ENCODE peak calls at places on chromosomes 5 and 9, in eight cellular contexts. One of them, this sample, is unnamed.
A peak's percentile ranks its signal among the peaks of the same experiment; 100 is the strongest.

GRCh38 chr9:130387905-130388304 is 56.9 kb upstream of the ASS1 start:
- ATAC-seq in heart left ventricle: no peak
- ATAC-seq in gastroesophageal sphincter: no peak
- ATAC-seq in K562: peak; percentile 60
- ATAC-seq in HepG2: no peak
- ATAC-seq in effector memory CD8-positive, alpha-beta T cell: no peak
- ATAC-seq in activated naive CD4-positive, alpha-beta T cell treated with anti-CD3 and anti-CD28 coated beads, Interleukin-2, amount 50 U/mL, for 72 hours: no peak
- ATAC-seq in stimulated activated memory B cell treated with anti-CD40 and anti-IgM and Interleukin-4, amounts not matched to agents 10 μg/mL and 1 μg/mL and 100 μg/mL, for 72 hours: no peak
- ATAC-seq in this sample: no peak

GRCh38 chr9:99241106-99241505 is 19.0 kb downstream of the SEC61B start:
- ATAC-seq in heart left ventricle: no peak
- ATAC-seq in gastroesophageal sphincter: no peak
- ATAC-seq in K562: no peak
- ATAC-seq in HepG2: no peak
- ATAC-seq in effector memory CD8-positive, alpha-beta T cell: no peak
- ATAC-seq in activated naive CD4-positive, alpha-beta T cell treated with anti-CD3 and anti-CD28 coated beads, Interleukin-2, amount 50 U/mL, for 72 hours: no peak
- ATAC-seq in stimulated activated memory B cell treated with anti-CD40 and anti-IgM and Interleukin-4, amounts not matched to agents 10 μg/mL and 1 μg/mL and 100 μg/mL, for 72 hours: no peak
- ATAC-seq in this sample: no peak

GRCh38 chr9:113796651-113797426 is 79.3 kb upstream of the ZNF618 start:
- ATAC-seq in heart left ventricle: no peak
- ATAC-seq in gastroesophageal sphincter: no peak
- ATAC-seq in K562: no peak
- ATAC-seq in HepG2: peak; percentile 33
- ATAC-seq in effector memory CD8-positive, alpha-beta T cell: no peak
- ATAC-seq in activated naive CD4-positive, alpha-beta T cell treated with anti-CD3 and anti-CD28 coated beads, Interleukin-2, amount 50 U/mL, for 72 hours: no peak
- ATAC-seq in stimulated activated memory B cell treated with anti-CD40 and anti-IgM and Interleukin-4, amounts not matched to agents 10 μg/mL and 1 μg/mL and 100 μg/mL, for 72 hours: no peak
- ATAC-seq in this sample: no peak

GRCh38 chr5:175829718-175830585 is 41.4 kb upstream of the CPLX2 start:
- ATAC-seq in heart left ventricle: no peak
- ATAC-seq in gastroesophageal sphincter: no peak
- ATAC-seq in K562: no peak
- ATAC-seq in HepG2: no peak
- ATAC-seq in effector memory CD8-positive, alpha-beta T cell: no peak
- ATAC-seq in activated naive CD4-positive, alpha-beta T cell treated with anti-CD3 and anti-CD28 coated beads, Interleukin-2, amount 50 U/mL, for 72 hours: no peak
- ATAC-seq in stimulated activated memory B cell treated with anti-CD40 and anti-IgM and Interleukin-4, amounts not matched to agents 10 μg/mL and 1 μg/mL and 100 μg/mL, for 72 hours: peak; percentile 3
- ATAC-seq in this sample: no peak

GRCh38 chr9:127633216-127633615 is 21.1 kb downstream of the STXBP1 start:
- ATAC-seq in heart left ventricle: no peak
- ATAC-seq in gastroesophageal sphincter: no peak
- ATAC-seq in K562: no peak
- ATAC-seq in HepG2: no peak
- ATAC-seq in effector memory CD8-positive, alpha-beta T cell: no peak
- ATAC-seq in activated naive CD4-positive, alpha-beta T cell treated with anti-CD3 and anti-CD28 coated beads, Interleukin-2, amount 50 U/mL, for 72 hours: no peak
- ATAC-seq in stimulated activated memory B cell treated with anti-CD40 and anti-IgM and Interleukin-4, amounts not matched to agents 10 μg/mL and 1 μg/mL and 100 μg/mL, for 72 hours: peak; percentile 34
- ATAC-seq in this sample: no peak

GRCh38 chr5:30337084-30337573 is 856.4 kb upstream of the CDH6 start:
- ATAC-seq in heart left ventricle: no peak
- ATAC-seq in gastroesophageal sphincter: no peak
- ATAC-seq in K562: no peak
- ATAC-seq in HepG2: no peak
- ATAC-seq in effector memory CD8-positive, alpha-beta T cell: no peak
- ATAC-seq in activated naive CD4-positive, alpha-beta T cell treated with anti-CD3 and anti-CD28 coated beads, Interleukin-2, amount 50 U/mL, for 72 hours: no peak
- ATAC-seq in stimulated activated memory B cell treated with anti-CD40 and anti-IgM and Interleukin-4, amounts not matched to agents 10 μg/mL and 1 μg/mL and 100 μg/mL, for 72 hours: no peak
- ATAC-seq in this sample: no peak

GRCh38 chr5:150053231-150053626 is 33.1 kb downstream of the CSF1R start:
- ATAC-seq in heart left ventricle: no peak
- ATAC-seq in gastroesophageal sphincter: no peak
- ATAC-seq in K562: no peak
- ATAC-seq in HepG2: no peak
- ATAC-seq in effector memory CD8-positive, alpha-beta T cell: no peak
- ATAC-seq in activated naive CD4-positive, alpha-beta T cell treated with anti-CD3 and anti-CD28 coated beads, Interleukin-2, amount 50 U/mL, for 72 hours: peak; percentile 25
- ATAC-seq in stimulated activated memory B cell treated with anti-CD40 and anti-IgM and Interleukin-4, amounts not matched to agents 10 μg/mL and 1 μg/mL and 100 μg/mL, for 72 hours: no peak
- ATAC-seq in this sample: peak; percentile 54

GRCh38 chr5:118967059-118967508 is 21.3 kb downstream of the DTWD2 start:
- ATAC-seq in heart left ventricle: no peak
- ATAC-seq in gastroesophageal sphincter: no peak
- ATAC-seq in K562: no peak
- ATAC-seq in HepG2: no peak
- ATAC-seq in effector memory CD8-positive, alpha-beta T cell: no peak
- ATAC-seq in activated naive CD4-positive, alpha-beta T cell treated with anti-CD3 and anti-CD28 coated beads, Interleukin-2, amount 50 U/mL, for 72 hours: no peak
- ATAC-seq in stimulated activated memory B cell treated with anti-CD40 and anti-IgM and Interleukin-4, amounts not matched to agents 10 μg/mL and 1 μg/mL and 100 μg/mL, for 72 hours: no peak
- ATAC-seq in this sample: no peak

GRCh38 chr9:128053560-128053959 is 13.6 kb downstream of the NAIF1 start:
- ATAC-seq in heart left ventricle: peak; percentile 71
- ATAC-seq in gastroesophageal sphincter: peak; percentile 19
- ATAC-seq in K562: no peak
- ATAC-seq in HepG2: no peak
- ATAC-seq in effector memory CD8-positive, alpha-beta T cell: peak; percentile 24
- ATAC-seq in activated naive CD4-positive, alpha-beta T cell treated with anti-CD3 and anti-CD28 coated beads, Interleukin-2, amount 50 U/mL, for 72 hours: no peak
- ATAC-seq in stimulated activated memory B cell treated with anti-CD40 and anti-IgM and Interleukin-4, amounts not matched to agents 10 μg/mL and 1 μg/mL and 100 μg/mL, for 72 hours: no peak
- ATAC-seq in this sample: no peak

GRCh38 chr5:31104775-31105174 is 88.7 kb upstream of the CDH6 start:
- ATAC-seq in heart left ventricle: no peak
- ATAC-seq in gastroesophageal sphincter: no peak
- ATAC-seq in K562: no peak
- ATAC-seq in HepG2: no peak
- ATAC-seq in effector memory CD8-positive, alpha-beta T cell: no peak
- ATAC-seq in activated naive CD4-positive, alpha-beta T cell treated with anti-CD3 and anti-CD28 coated beads, Interleukin-2, amount 50 U/mL, for 72 hours: no peak
- ATAC-seq in stimulated activated memory B cell treated with anti-CD40 and anti-IgM and Interleukin-4, amounts not matched to agents 10 μg/mL and 1 μg/mL and 100 μg/mL, for 72 hours: no peak
- ATAC-seq in this sample: no peak

GRCh38 chr9:116697341-116697740 is 10.2 kb downstream of the TRIM32 start:
- ATAC-seq in heart left ventricle: no peak
- ATAC-seq in gastroesophageal sphincter: no peak
- ATAC-seq in K562: no peak
- ATAC-seq in HepG2: no peak
- ATAC-seq in effector memory CD8-positive, alpha-beta T cell: no peak
- ATAC-seq in activated naive CD4-positive, alpha-beta T cell treated with anti-CD3 and anti-CD28 coated beads, Interleukin-2, amount 50 U/mL, for 72 hours: no peak
- ATAC-seq in stimulated activated memory B cell treated with anti-CD40 and anti-IgM and Interleukin-4, amounts not matched to agents 10 μg/mL and 1 μg/mL and 100 μg/mL, for 72 hours: no peak
- ATAC-seq in this sample: no peak

GRCh38 chr9:98530806-98531386 is 177.8 kb downstream of the GABBR2 start:
- ATAC-seq in heart left ventricle: no peak
- ATAC-seq in gastroesophageal sphincter: no peak
- ATAC-seq in K562: no peak
- ATAC-seq in HepG2: no peak
- ATAC-seq in effector memory CD8-positive, alpha-beta T cell: no peak
- ATAC-seq in activated naive CD4-positive, alpha-beta T cell treated with anti-CD3 and anti-CD28 coated beads, Interleukin-2, amount 50 U/mL, for 72 hours: no peak
- ATAC-seq in stimulated activated memory B cell treated with anti-CD40 and anti-IgM and Interleukin-4, amounts not matched to agents 10 μg/mL and 1 μg/mL and 100 μg/mL, for 72 hours: no peak
- ATAC-seq in this sample: no peak

GRCh38 chr5:19987594-19988345 is at the start of gene CDH18:
- ATAC-seq in heart left ventricle: peak; percentile 38
- ATAC-seq in gastroesophageal sphincter: peak; percentile 51
- ATAC-seq in K562: no peak
- ATAC-seq in HepG2: peak; percentile 73
- ATAC-seq in effector memory CD8-positive, alpha-beta T cell: no peak
- ATAC-seq in activated naive CD4-positive, alpha-beta T cell treated with anti-CD3 and anti-CD28 coated beads, Interleukin-2, amount 50 U/mL, for 72 hours: no peak
- ATAC-seq in stimulated activated memory B cell treated with anti-CD40 and anti-IgM and Interleukin-4, amounts not matched to agents 10 μg/mL and 1 μg/mL and 100 μg/mL, for 72 hours: no peak
- ATAC-seq in this sample: no peak

GRCh38 chr5:120304653-120305052 is 159.4 kb upstream of the PRR16 start:
- ATAC-seq in heart left ventricle: no peak
- ATAC-seq in gastroesophageal sphincter: no peak
- ATAC-seq in K562: no peak
- ATAC-seq in HepG2: no peak
- ATAC-seq in effector memory CD8-positive, alpha-beta T cell: no peak
- ATAC-seq in activated naive CD4-positive, alpha-beta T cell treated with anti-CD3 and anti-CD28 coated beads, Interleukin-2, amount 50 U/mL, for 72 hours: no peak
- ATAC-seq in stimulated activated memory B cell treated with anti-CD40 and anti-IgM and Interleukin-4, amounts not matched to agents 10 μg/mL and 1 μg/mL and 100 μg/mL, for 72 hours: no peak
- ATAC-seq in this sample: no peak

GRCh38 chr9:17862081-17862480 is 283.2 kb downstream of the SH3GL2 start:
- ATAC-seq in heart left ventricle: peak; percentile 45
- ATAC-seq in gastroesophageal sphincter: peak; percentile 65
- ATAC-seq in K562: no peak
- ATAC-seq in HepG2: no peak
- ATAC-seq in effector memory CD8-positive, alpha-beta T cell: no peak
- ATAC-seq in activated naive CD4-positive, alpha-beta T cell treated with anti-CD3 and anti-CD28 coated beads, Interleukin-2, amount 50 U/mL, for 72 hours: no peak
- ATAC-seq in stimulated activated memory B cell treated with anti-CD40 and anti-IgM and Interleukin-4, amounts not matched to agents 10 μg/mL and 1 μg/mL and 100 μg/mL, for 72 hours: no peak
- ATAC-seq in this sample: no peak

GRCh38 chr5:170105643-170106611 is at the start of gene FOXI1:
- ATAC-seq in heart left ventricle: no peak
- ATAC-seq in gastroesophageal sphincter: no peak
- ATAC-seq in K562: peak; percentile 49
- ATAC-seq in HepG2: no peak
- ATAC-seq in effector memory CD8-positive, alpha-beta T cell: no peak
- ATAC-seq in activated naive CD4-positive, alpha-beta T cell treated with anti-CD3 and anti-CD28 coated beads, Interleukin-2, amount 50 U/mL, for 72 hours: no peak
- ATAC-seq in stimulated activated memory B cell treated with anti-CD40 and anti-IgM and Interleukin-4, amounts not matched to agents 10 μg/mL and 1 μg/mL and 100 μg/mL, for 72 hours: peak; percentile 17
- ATAC-seq in this sample: no peak

GRCh38 chr9:68974431-68974830 is 39.5 kb downstream of the PRKACG start:
- ATAC-seq in heart left ventricle: peak; percentile 21
- ATAC-seq in gastroesophageal sphincter: no peak
- ATAC-seq in K562: peak; percentile 17
- ATAC-seq in HepG2: no peak
- ATAC-seq in effector memory CD8-positive, alpha-beta T cell: no peak
- ATAC-seq in activated naive CD4-positive, alpha-beta T cell treated with anti-CD3 and anti-CD28 coated beads, Interleukin-2, amount 50 U/mL, for 72 hours: peak; percentile 94
- ATAC-seq in stimulated activated memory B cell treated with anti-CD40 and anti-IgM and Interleukin-4, amounts not matched to agents 10 μg/mL and 1 μg/mL and 100 μg/mL, for 72 hours: peak; percentile 94
- ATAC-seq in this sample: peak; percentile 96

GRCh38 chr5:15132816-15133405 is 261.3 kb upstream of the ANKH start:
- ATAC-seq in heart left ventricle: peak; percentile 22
- ATAC-seq in gastroesophageal sphincter: no peak
- ATAC-seq in K562: no peak
- ATAC-seq in HepG2: no peak
- ATAC-seq in effector memory CD8-positive, alpha-beta T cell: no peak
- ATAC-seq in activated naive CD4-positive, alpha-beta T cell treated with anti-CD3 and anti-CD28 coated beads, Interleukin-2, amount 50 U/mL, for 72 hours: no peak
- ATAC-seq in stimulated activated memory B cell treated with anti-CD40 and anti-IgM and Interleukin-4, amounts not matched to agents 10 μg/mL and 1 μg/mL and 100 μg/mL, for 72 hours: no peak
- ATAC-seq in this sample: no peak

GRCh38 chr9:135850737-135851136 is 56.6 kb downstream of the CAMSAP1 start:
- ATAC-seq in heart left ventricle: no peak
- ATAC-seq in gastroesophageal sphincter: no peak
- ATAC-seq in K562: no peak
- ATAC-seq in HepG2: no peak
- ATAC-seq in effector memory CD8-positive, alpha-beta T cell: no peak
- ATAC-seq in activated naive CD4-positive, alpha-beta T cell treated with anti-CD3 and anti-CD28 coated beads, Interleukin-2, amount 50 U/mL, for 72 hours: peak; percentile 69
- ATAC-seq in stimulated activated memory B cell treated with anti-CD40 and anti-IgM and Interleukin-4, amounts not matched to agents 10 μg/mL and 1 μg/mL and 100 μg/mL, for 72 hours: no peak
- ATAC-seq in this sample: peak; percentile 93

GRCh38 chr5:42606464-42606869 is 150.2 kb upstream of the CCDC152 start:
- ATAC-seq in heart left ventricle: no peak
- ATAC-seq in gastroesophageal sphincter: no peak
- ATAC-seq in K562: no peak
- ATAC-seq in HepG2: no peak
- ATAC-seq in effector memory CD8-positive, alpha-beta T cell: no peak
- ATAC-seq in activated naive CD4-positive, alpha-beta T cell treated with anti-CD3 and anti-CD28 coated beads, Interleukin-2, amount 50 U/mL, for 72 hours: no peak
- ATAC-seq in stimulated activated memory B cell treated with anti-CD40 and anti-IgM and Interleukin-4, amounts not matched to agents 10 μg/mL and 1 μg/mL and 100 μg/mL, for 72 hours: no peak
- ATAC-seq in this sample: no peak

GRCh38 chr5:178797101-178797521 is 62.6 kb upstream of the ZNF354B start:
- ATAC-seq in heart left ventricle: no peak
- ATAC-seq in gastroesophageal sphincter: no peak
- ATAC-seq in K562: no peak
- ATAC-seq in HepG2: peak; percentile 25
- ATAC-seq in effector memory CD8-positive, alpha-beta T cell: no peak
- ATAC-seq in activated naive CD4-positive, alpha-beta T cell treated with anti-CD3 and anti-CD28 coated beads, Interleukin-2, amount 50 U/mL, for 72 hours: no peak
- ATAC-seq in stimulated activated memory B cell treated with anti-CD40 and anti-IgM and Interleukin-4, amounts not matched to agents 10 μg/mL and 1 μg/mL and 100 μg/mL, for 72 hours: peak; percentile 38
- ATAC-seq in this sample: peak; percentile 23

GRCh38 chr5:133993152-133993548 is 11.6 kb downstream of the VDAC1 start:
- ATAC-seq in heart left ventricle: no peak
- ATAC-seq in gastroesophageal sphincter: no peak
- ATAC-seq in K562: no peak
- ATAC-seq in HepG2: no peak
- ATAC-seq in effector memory CD8-positive, alpha-beta T cell: no peak
- ATAC-seq in activated naive CD4-positive, alpha-beta T cell treated with anti-CD3 and anti-CD28 coated beads, Interleukin-2, amount 50 U/mL, for 72 hours: no peak
- ATAC-seq in stimulated activated memory B cell treated with anti-CD40 and anti-IgM and Interleukin-4, amounts not matched to agents 10 μg/mL and 1 μg/mL and 100 μg/mL, for 72 hours: no peak
- ATAC-seq in this sample: no peak

GRCh38 chr5:142006363-142007236 is 6.2 kb downstream of the GNPDA1 start:
- ATAC-seq in heart left ventricle: peak; percentile 33
- ATAC-seq in gastroesophageal sphincter: peak; percentile 34
- ATAC-seq in K562: no peak
- ATAC-seq in HepG2: no peak
- ATAC-seq in effector memory CD8-positive, alpha-beta T cell: peak; percentile 95
- ATAC-seq in activated naive CD4-positive, alpha-beta T cell treated with anti-CD3 and anti-CD28 coated beads, Interleukin-2, amount 50 U/mL, for 72 hours: peak; percentile 93
- ATAC-seq in stimulated activated memory B cell treated with anti-CD40 and anti-IgM and Interleukin-4, amounts not matched to agents 10 μg/mL and 1 μg/mL and 100 μg/mL, for 72 hours: peak; percentile 69
- ATAC-seq in this sample: peak; percentile 95

GRCh38 chr9:73270967-73271722 is 119.5 kb downstream of the ANXA1 start:
- ATAC-seq in heart left ventricle: no peak
- ATAC-seq in gastroesophageal sphincter: no peak
- ATAC-seq in K562: no peak
- ATAC-seq in HepG2: peak; percentile 88
- ATAC-seq in effector memory CD8-positive, alpha-beta T cell: no peak
- ATAC-seq in activated naive CD4-positive, alpha-beta T cell treated with anti-CD3 and anti-CD28 coated beads, Interleukin-2, amount 50 U/mL, for 72 hours: no peak
- ATAC-seq in stimulated activated memory B cell treated with anti-CD40 and anti-IgM and Interleukin-4, amounts not matched to agents 10 μg/mL and 1 μg/mL and 100 μg/mL, for 72 hours: no peak
- ATAC-seq in this sample: no peak

GRCh38 chr5:67971223-67971830 is 244.2 kb upstream of the PIK3R1 start:
- ATAC-seq in heart left ventricle: peak; percentile 69
- ATAC-seq in gastroesophageal sphincter: peak; percentile 87
- ATAC-seq in K562: no peak
- ATAC-seq in HepG2: no peak
- ATAC-seq in effector memory CD8-positive, alpha-beta T cell: no peak
- ATAC-seq in activated naive CD4-positive, alpha-beta T cell treated with anti-CD3 and anti-CD28 coated beads, Interleukin-2, amount 50 U/mL, for 72 hours: no peak
- ATAC-seq in stimulated activated memory B cell treated with anti-CD40 and anti-IgM and Interleukin-4, amounts not matched to agents 10 μg/mL and 1 μg/mL and 100 μg/mL, for 72 hours: no peak
- ATAC-seq in this sample: no peak

GRCh38 chr9:133877967-133878366 is 114.2 kb downstream of the VAV2 start:
- ATAC-seq in heart left ventricle: no peak
- ATAC-seq in gastroesophageal sphincter: no peak
- ATAC-seq in K562: no peak
- ATAC-seq in HepG2: no peak
- ATAC-seq in effector memory CD8-positive, alpha-beta T cell: no peak
- ATAC-seq in activated naive CD4-positive, alpha-beta T cell treated with anti-CD3 and anti-CD28 coated beads, Interleukin-2, amount 50 U/mL, for 72 hours: no peak
- ATAC-seq in stimulated activated memory B cell treated with anti-CD40 and anti-IgM and Interleukin-4, amounts not matched to agents 10 μg/mL and 1 μg/mL and 100 μg/mL, for 72 hours: no peak
- ATAC-seq in this sample: no peak

GRCh38 chr5:124477577-124477976 is 268.9 kb downstream of the ZNF608 start:
- ATAC-seq in heart left ventricle: no peak
- ATAC-seq in gastroesophageal sphincter: no peak
- ATAC-seq in K562: no peak
- ATAC-seq in HepG2: no peak
- ATAC-seq in effector memory CD8-positive, alpha-beta T cell: no peak
- ATAC-seq in activated naive CD4-positive, alpha-beta T cell treated with anti-CD3 and anti-CD28 coated beads, Interleukin-2, amount 50 U/mL, for 72 hours: no peak
- ATAC-seq in stimulated activated memory B cell treated with anti-CD40 and anti-IgM and Interleukin-4, amounts not matched to agents 10 μg/mL and 1 μg/mL and 100 μg/mL, for 72 hours: no peak
- ATAC-seq in this sample: no peak

GRCh38 chr5:14534773-14535172 is 46.8 kb upstream of the OTULINL start:
- ATAC-seq in heart left ventricle: peak; percentile 50
- ATAC-seq in gastroesophageal sphincter: no peak
- ATAC-seq in K562: no peak
- ATAC-seq in HepG2: no peak
- ATAC-seq in effector memory CD8-positive, alpha-beta T cell: no peak
- ATAC-seq in activated naive CD4-positive, alpha-beta T cell treated with anti-CD3 and anti-CD28 coated beads, Interleukin-2, amount 50 U/mL, for 72 hours: no peak
- ATAC-seq in stimulated activated memory B cell treated with anti-CD40 and anti-IgM and Interleukin-4, amounts not matched to agents 10 μg/mL and 1 μg/mL and 100 μg/mL, for 72 hours: peak; percentile 41
- ATAC-seq in this sample: no peak

GRCh38 chr5:82295959-82296557 is 17.9 kb upstream of the RPS23 start:
- ATAC-seq in heart left ventricle: no peak
- ATAC-seq in gastroesophageal sphincter: no peak
- ATAC-seq in K562: no peak
- ATAC-seq in HepG2: no peak
- ATAC-seq in effector memory CD8-positive, alpha-beta T cell: no peak
- ATAC-seq in activated naive CD4-positive, alpha-beta T cell treated with anti-CD3 and anti-CD28 coated beads, Interleukin-2, amount 50 U/mL, for 72 hours: peak; percentile 85
- ATAC-seq in stimulated activated memory B cell treated with anti-CD40 and anti-IgM and Interleukin-4, amounts not matched to agents 10 μg/mL and 1 μg/mL and 100 μg/mL, for 72 hours: no peak
- ATAC-seq in this sample: peak; percentile 12

GRCh38 chr5:177043114-177043513 is 20.6 kb downstream of the ZNF346 start:
- ATAC-seq in heart left ventricle: no peak
- ATAC-seq in gastroesophageal sphincter: no peak
- ATAC-seq in K562: no peak
- ATAC-seq in HepG2: no peak
- ATAC-seq in effector memory CD8-positive, alpha-beta T cell: no peak
- ATAC-seq in activated naive CD4-positive, alpha-beta T cell treated with anti-CD3 and anti-CD28 coated beads, Interleukin-2, amount 50 U/mL, for 72 hours: no peak
- ATAC-seq in stimulated activated memory B cell treated with anti-CD40 and anti-IgM and Interleukin-4, amounts not matched to agents 10 μg/mL and 1 μg/mL and 100 μg/mL, for 72 hours: no peak
- ATAC-seq in this sample: no peak

GRCh38 chr9:33908749-33909148 is 91.8 kb downstream of the UBE2R2 start:
- ATAC-seq in heart left ventricle: no peak
- ATAC-seq in gastroesophageal sphincter: no peak
- ATAC-seq in K562: no peak
- ATAC-seq in HepG2: no peak
- ATAC-seq in effector memory CD8-positive, alpha-beta T cell: no peak
- ATAC-seq in activated naive CD4-positive, alpha-beta T cell treated with anti-CD3 and anti-CD28 coated beads, Interleukin-2, amount 50 U/mL, for 72 hours: no peak
- ATAC-seq in stimulated activated memory B cell treated with anti-CD40 and anti-IgM and Interleukin-4, amounts not matched to agents 10 μg/mL and 1 μg/mL and 100 μg/mL, for 72 hours: no peak
- ATAC-seq in this sample: no peak

GRCh38 chr5:109849478-109850088 is 159.9 kb downstream of the MAN2A1 start:
- ATAC-seq in heart left ventricle: no peak
- ATAC-seq in gastroesophageal sphincter: no peak
- ATAC-seq in K562: no peak
- ATAC-seq in HepG2: no peak
- ATAC-seq in effector memory CD8-positive, alpha-beta T cell: peak; percentile 36
- ATAC-seq in activated naive CD4-positive, alpha-beta T cell treated with anti-CD3 and anti-CD28 coated beads, Interleukin-2, amount 50 U/mL, for 72 hours: no peak
- ATAC-seq in stimulated activated memory B cell treated with anti-CD40 and anti-IgM and Interleukin-4, amounts not matched to agents 10 μg/mL and 1 μg/mL and 100 μg/mL, for 72 hours: no peak
- ATAC-seq in this sample: no peak

GRCh38 chr5:55541056-55541635 is 6.4 kb upstream of the PLPP1 start:
- ATAC-seq in heart left ventricle: no peak
- ATAC-seq in gastroesophageal sphincter: no peak
- ATAC-seq in K562: no peak
- ATAC-seq in HepG2: no peak
- ATAC-seq in effector memory CD8-positive, alpha-beta T cell: no peak
- ATAC-seq in activated naive CD4-positive, alpha-beta T cell treated with anti-CD3 and anti-CD28 coated beads, Interleukin-2, amount 50 U/mL, for 72 hours: peak; percentile 83
- ATAC-seq in stimulated activated memory B cell treated with anti-CD40 and anti-IgM and Interleukin-4, amounts not matched to agents 10 μg/mL and 1 μg/mL and 100 μg/mL, for 72 hours: no peak
- ATAC-seq in this sample: peak; percentile 42

GRCh38 chr5:160484644-160485043 is 63.0 kb downstream of the PTTG1 start:
- ATAC-seq in heart left ventricle: no peak
- ATAC-seq in gastroesophageal sphincter: no peak
- ATAC-seq in K562: no peak
- ATAC-seq in HepG2: no peak
- ATAC-seq in effector memory CD8-positive, alpha-beta T cell: no peak
- ATAC-seq in activated naive CD4-positive, alpha-beta T cell treated with anti-CD3 and anti-CD28 coated beads, Interleukin-2, amount 50 U/mL, for 72 hours: no peak
- ATAC-seq in stimulated activated memory B cell treated with anti-CD40 and anti-IgM and Interleukin-4, amounts not matched to agents 10 μg/mL and 1 μg/mL and 100 μg/mL, for 72 hours: no peak
- ATAC-seq in this sample: no peak